ENCODE peak calls at places on chromosomes 7 and 10, in ten cellular contexts. T is small intestine; F is GM12892; E is naive B cell; V is RCC 7860; Z is effector memory CD8-positive, alpha-beta T cell; H is AG08396; W is immature natural killer cell; G is EL; O is memory B cell. D is an unnamed sample.

GRCh38 chr7:107381453-107381852 is 88.4 kb upstream of the GPR22 start:
- DNase-seq in T (no peak), F (no peak), E (no peak), V (no peak), Z (no peak), H (no peak), W (no peak), G (no peak), O (no peak), D (no peak)

GRCh38 chr10:78255796-78256638 is 222.4 kb downstream of the RPS24 start:
- DNase-seq in T (no peak), F (no peak), E (no peak), V (peak), Z (no peak), H (peak), W (no peak), G (peak), O (no peak), D (peak)

GRCh38 chr10:119762805-119763798 is 37.3 kb downstream of the INPP5F start:
- DNase-seq in T (peak), F (no peak), E (no peak), V (no peak), Z (no peak), H (no peak), W (no peak), G (peak), O (no peak), D (peak)

GRCh38 chr7:907158-907980 is 31.0 kb downstream of the GET4 start:
- DNase-seq in T (no peak), F (no peak), E (no peak), V (no peak), Z (no peak), H (no peak), W (no peak), G (no peak), O (peak), D (no peak)

GRCh38 chr7:128895320-128895719 is 15.2 kb downstream of the KCP start:
- DNase-seq in T (no peak), F (no peak), E (no peak), V (no peak), Z (no peak), H (no peak), W (no peak), G (no peak), O (no peak), D (no peak)

GRCh38 chr7:142024547-142024946 is 28.9 kb downstream of the MGAM start:
- DNase-seq in T (no peak), F (no peak), E (no peak), V (peak), Z (no peak), H (no peak), W (no peak), G (peak), O (no peak), D (peak)

GRCh38 chr10:102919237-102919959 is 1.3 kb downstream of the CNNM2 start:
- DNase-seq in T (peak), F (no peak), E (no peak), V (no peak), Z (no peak), H (peak), W (peak), G (peak), O (peak), D (peak)

GRCh38 chr7:39758234-39758970 is 135.0 kb downstream of the RALA start:
- DNase-seq in T (no peak), F (no peak), E (no peak), V (no peak), Z (no peak), H (peak), W (no peak), G (no peak), O (no peak), D (no peak)

GRCh38 chr7:79789584-79790345 is 336.3 kb upstream of the MAGI2 start:
- DNase-seq in T (no peak), F (no peak), E (no peak), V (no peak), Z (no peak), H (peak), W (no peak), G (peak), O (no peak), D (peak)

GRCh38 chr10:103649654-103650423 is 156.3 kb downstream of the NEURL1 start:
- DNase-seq in T (no peak), F (no peak), E (no peak), V (no peak), Z (no peak), H (no peak), W (no peak), G (no peak), O (no peak), D (no peak)

GRCh38 chr10:98326621-98327027 is 58.6 kb upstream of the LOXL4 start:
- DNase-seq in T (no peak), F (no peak), E (no peak), V (no peak), Z (no peak), H (no peak), W (no peak), G (no peak), O (no peak), D (no peak)

GRCh38 chr10:3010819-3011422 is 56.4 kb upstream of the PFKP start:
- DNase-seq in T (peak), F (no peak), E (no peak), V (no peak), Z (no peak), H (no peak), W (no peak), G (no peak), O (no peak), D (no peak)

GRCh38 chr7:120402368-120402767 is 129.4 kb downstream of the KCND2 start:
- DNase-seq in T (no peak), F (no peak), E (no peak), V (no peak), Z (no peak), H (no peak), W (no peak), G (no peak), O (no peak), D (peak)

GRCh38 chr7:136953386-136953785 is 84.9 kb downstream of the CHRM2 start:
- DNase-seq in T (no peak), F (no peak), E (no peak), V (no peak), Z (no peak), H (peak), W (no peak), G (peak), O (no peak), D (peak)

GRCh38 chr7:149329787-149330334 is 67.9 kb downstream of the ZNF783 start:
- DNase-seq in T (no peak), F (no peak), E (no peak), V (no peak), Z (no peak), H (no peak), W (no peak), G (no peak), O (no peak), D (no peak)

GRCh38 chr7:32616625-32617024 is 121.3 kb downstream of the AVL9 start:
- DNase-seq in T (no peak), F (no peak), E (no peak), V (peak), Z (no peak), H (peak), W (no peak), G (peak), O (no peak), D (peak)

GRCh38 chr7:120412139-120412538 is 139.2 kb downstream of the KCND2 start:
- DNase-seq in T (no peak), F (no peak), E (no peak), V (no peak), Z (no peak), H (no peak), W (no peak), G (no peak), O (no peak), D (no peak)

GRCh38 chr7:117800841-117801240 is 72.4 kb downstream of the CTTNBP2 start:
- DNase-seq in T (no peak), F (no peak), E (no peak), V (no peak), Z (no peak), H (no peak), W (no peak), G (no peak), O (no peak), D (no peak)

GRCh38 chr7:82534687-82535086 is 91.1 kb upstream of the CACNA2D1 start:
- DNase-seq in T (peak), F (no peak), E (no peak), V (no peak), Z (no peak), H (peak), W (no peak), G (peak), O (no peak), D (peak)

GRCh38 chr7:153381275-153382119 is 621.9 kb downstream of the ACTR3B start:
- DNase-seq in T (no peak), F (no peak), E (no peak), V (peak), Z (no peak), H (no peak), W (no peak), G (no peak), O (no peak), D (no peak)

GRCh38 chr7:77360969-77361368 is 55.2 kb downstream of the GSAP start:
- DNase-seq in T (no peak), F (no peak), E (no peak), V (no peak), Z (no peak), H (no peak), W (no peak), G (no peak), O (no peak), D (no peak)

GRCh38 chr10:59668081-59668480 is 41.6 kb downstream of the SLC16A9 start:
- DNase-seq in T (no peak), F (no peak), E (no peak), V (no peak), Z (no peak), H (no peak), W (no peak), G (no peak), O (no peak), D (no peak)

GRCh38 chr10:131242007-131242406 is 69.5 kb downstream of the TCERG1L start:
- DNase-seq in T (peak), F (no peak), E (no peak), V (no peak), Z (no peak), H (no peak), W (no peak), G (no peak), O (no peak), D (no peak)

GRCh38 chr7:16428672-16429071 is 7.3 kb upstream of the CRPPA start:
- DNase-seq in T (no peak), F (no peak), E (no peak), V (peak), Z (no peak), H (peak), W (no peak), G (peak), O (no peak), D (peak)

GRCh38 chr10:608331-609265 is 80.9 kb downstream of the DIP2C start:
- DNase-seq in T (no peak), F (no peak), E (no peak), V (no peak), Z (no peak), H (peak), W (no peak), G (peak), O (no peak), D (peak)

GRCh38 chr7:30470783-30471182 is 7.8 kb downstream of the NOD1 start:
- DNase-seq in T (no peak), F (no peak), E (no peak), V (no peak), Z (no peak), H (peak), W (no peak), G (peak), O (no peak), D (peak)

GRCh38 chr10:44946201-44946600 is 13.4 kb upstream of the RASSF4 start:
- DNase-seq in T (peak), F (no peak), E (no peak), V (peak), Z (no peak), H (no peak), W (no peak), G (peak), O (no peak), D (no peak)

GRCh38 chr7:65554-65953 is 126.8 kb upstream of the FAM20C start:
- DNase-seq in T (no peak), F (no peak), E (no peak), V (peak), Z (no peak), H (no peak), W (no peak), G (peak), O (no peak), D (no peak)

GRCh38 chr10:106450966-106451365 is 713.5 kb downstream of the SORCS1 start:
- DNase-seq in T (no peak), F (no peak), E (no peak), V (no peak), Z (no peak), H (no peak), W (no peak), G (peak), O (no peak), D (no peak)

GRCh38 chr10:78948616-78949015 is 120.2 kb upstream of the ZMIZ1 start:
- DNase-seq in T (peak), F (no peak), E (no peak), V (no peak), Z (no peak), H (no peak), W (no peak), G (no peak), O (no peak), D (no peak)

GRCh38 chr7:130397056-130397455 is 16.8 kb downstream of the CPA1 start:
- DNase-seq in T (no peak), F (no peak), E (no peak), V (no peak), Z (no peak), H (no peak), W (no peak), G (no peak), O (no peak), D (no peak)

GRCh38 chr10:103554488-103555320 is 61.2 kb downstream of the NEURL1 start:
- DNase-seq in T (peak), F (no peak), E (no peak), V (no peak), Z (no peak), H (peak), W (no peak), G (peak), O (no peak), D (peak)

D was measured in astrocyte of the spinal cord.